ENCODE peak calls at places on chromosome 12, in nine cellular contexts. One of them, this sample, is unnamed.
A peak's percentile ranks its signal among the peaks of the same experiment; 100 is the strongest.

GRCh38 chr12:112973712-112974305 is 4.5 kb upstream of the OAS2 start:
- DNase-seq in amygdala: no peak
- DNase-seq in aorta: no peak
- DNase-seq in ureter: no peak
- DNase-seq in activated CD8-positive, alpha-beta memory T cell treated with anti-CD3 and anti-CD28 coated beads for 1 hour: no peak
- DNase-seq in epithelial cell of proximal tubule: no peak
- DNase-seq in A549: no peak
- DNase-seq in AG09309: no peak
- DNase-seq in thoracic aorta: no peak
- DNase-seq in this sample: no peak

GRCh38 chr12:50862316-50862715 is 19.6 kb downstream of the TMPRSS12 start:
- DNase-seq in thoracic aorta: no peak
- DNase-seq in aorta: no peak
- DNase-seq in AG09309: peak; percentile 5
- DNase-seq in amygdala: no peak
- DNase-seq in epithelial cell of proximal tubule: no peak
- DNase-seq in A549: peak; percentile 44
- DNase-seq in ureter: no peak
- DNase-seq in activated CD8-positive, alpha-beta memory T cell treated with anti-CD3 and anti-CD28 coated beads for 1 hour: no peak
- DNase-seq in this sample: no peak

GRCh38 chr12:97556201-97556824 is 93.7 kb downstream of the RMST start:
- DNase-seq in epithelial cell of proximal tubule: peak; percentile 71
- DNase-seq in activated CD8-positive, alpha-beta memory T cell treated with anti-CD3 and anti-CD28 coated beads for 1 hour: no peak
- DNase-seq in A549: no peak
- DNase-seq in aorta: no peak
- DNase-seq in AG09309: no peak
- DNase-seq in thoracic aorta: no peak
- DNase-seq in ureter: no peak
- DNase-seq in amygdala: no peak
- DNase-seq in this sample: no peak

GRCh38 chr12:52975820-52976573 is 27.1 kb downstream of the KRT18 start:
- DNase-seq in activated CD8-positive, alpha-beta memory T cell treated with anti-CD3 and anti-CD28 coated beads for 1 hour: no peak
- DNase-seq in thoracic aorta: no peak
- DNase-seq in aorta: no peak
- DNase-seq in A549: no peak
- DNase-seq in ureter: no peak
- DNase-seq in amygdala: no peak
- DNase-seq in epithelial cell of proximal tubule: no peak
- DNase-seq in AG09309: no peak
- DNase-seq in this sample: no peak

GRCh38 chr12:129589503-129589902 is 314.3 kb downstream of the TMEM132D start:
- DNase-seq in epithelial cell of proximal tubule: no peak
- DNase-seq in thoracic aorta: no peak
- DNase-seq in ureter: no peak
- DNase-seq in A549: no peak
- DNase-seq in aorta: no peak
- DNase-seq in AG09309: no peak
- DNase-seq in activated CD8-positive, alpha-beta memory T cell treated with anti-CD3 and anti-CD28 coated beads for 1 hour: no peak
- DNase-seq in amygdala: no peak
- DNase-seq in this sample: no peak

GRCh38 chr12:117919479-117919878 is 49.3 kb downstream of the KSR2 start:
- DNase-seq in thoracic aorta: no peak
- DNase-seq in activated CD8-positive, alpha-beta memory T cell treated with anti-CD3 and anti-CD28 coated beads for 1 hour: no peak
- DNase-seq in A549: no peak
- DNase-seq in epithelial cell of proximal tubule: no peak
- DNase-seq in amygdala: no peak
- DNase-seq in AG09309: no peak
- DNase-seq in ureter: no peak
- DNase-seq in aorta: no peak
- DNase-seq in this sample: no peak

GRCh38 chr12:6774557-6775062 is 2.3 kb downstream of the LAG3 start:
- DNase-seq in activated CD8-positive, alpha-beta memory T cell treated with anti-CD3 and anti-CD28 coated beads for 1 hour: no peak
- DNase-seq in thoracic aorta: no peak
- DNase-seq in A549: no peak
- DNase-seq in epithelial cell of proximal tubule: no peak
- DNase-seq in AG09309: no peak
- DNase-seq in ureter: no peak
- DNase-seq in amygdala: no peak
- DNase-seq in aorta: no peak
- DNase-seq in this sample: no peak

GRCh38 chr12:64813733-64814132 is 10.7 kb upstream of the TBC1D30 start:
- DNase-seq in amygdala: no peak
- DNase-seq in A549: no peak
- DNase-seq in ureter: no peak
- DNase-seq in thoracic aorta: no peak
- DNase-seq in aorta: no peak
- DNase-seq in AG09309: no peak
- DNase-seq in epithelial cell of proximal tubule: no peak
- DNase-seq in activated CD8-positive, alpha-beta memory T cell treated with anti-CD3 and anti-CD28 coated beads for 1 hour: no peak
- DNase-seq in this sample: no peak

GRCh38 chr12:108133482-108133881 is 4.4 kb downstream of the WSCD2 start:
- DNase-seq in ureter: no peak
- DNase-seq in activated CD8-positive, alpha-beta memory T cell treated with anti-CD3 and anti-CD28 coated beads for 1 hour: no peak
- DNase-seq in aorta: no peak
- DNase-seq in A549: no peak
- DNase-seq in epithelial cell of proximal tubule: no peak
- DNase-seq in AG09309: no peak
- DNase-seq in thoracic aorta: no peak
- DNase-seq in amygdala: no peak
- DNase-seq in this sample: no peak

GRCh38 chr12:5830121-5830520 is 114.9 kb downstream of the ANO2 start:
- DNase-seq in activated CD8-positive, alpha-beta memory T cell treated with anti-CD3 and anti-CD28 coated beads for 1 hour: no peak
- DNase-seq in A549: no peak
- DNase-seq in aorta: no peak
- DNase-seq in AG09309: no peak
- DNase-seq in amygdala: no peak
- DNase-seq in thoracic aorta: no peak
- DNase-seq in ureter: no peak
- DNase-seq in epithelial cell of proximal tubule: no peak
- DNase-seq in this sample: no peak

GRCh38 chr12:132069336-132069985 is 74.7 kb downstream of the DDX51 start:
- DNase-seq in ureter: no peak
- DNase-seq in epithelial cell of proximal tubule: no peak
- DNase-seq in activated CD8-positive, alpha-beta memory T cell treated with anti-CD3 and anti-CD28 coated beads for 1 hour: no peak
- DNase-seq in aorta: no peak
- DNase-seq in AG09309: no peak
- DNase-seq in amygdala: no peak
- DNase-seq in A549: no peak
- DNase-seq in thoracic aorta: no peak
- DNase-seq in this sample: no peak

GRCh38 chr12:115422845-115423545 is 739.0 kb upstream of the TBX3 start:
- DNase-seq in A549: no peak
- DNase-seq in ureter: no peak
- DNase-seq in thoracic aorta: no peak
- DNase-seq in epithelial cell of proximal tubule: no peak
- DNase-seq in AG09309: no peak
- DNase-seq in aorta: no peak
- DNase-seq in activated CD8-positive, alpha-beta memory T cell treated with anti-CD3 and anti-CD28 coated beads for 1 hour: no peak
- DNase-seq in amygdala: no peak
- DNase-seq in this sample: no peak

GRCh38 chr12:7229741-7230140 is 40.3 kb downstream of the PEX5 start:
- DNase-seq in A549: no peak
- DNase-seq in activated CD8-positive, alpha-beta memory T cell treated with anti-CD3 and anti-CD28 coated beads for 1 hour: no peak
- DNase-seq in amygdala: no peak
- DNase-seq in AG09309: no peak
- DNase-seq in epithelial cell of proximal tubule: no peak
- DNase-seq in thoracic aorta: no peak
- DNase-seq in aorta: no peak
- DNase-seq in ureter: no peak
- DNase-seq in this sample: no peak

GRCh38 chr12:57452181-57452936 is 2.7 kb upstream of the INHBE start:
- DNase-seq in epithelial cell of proximal tubule: no peak
- DNase-seq in ureter: no peak
- DNase-seq in A549: no peak
- DNase-seq in activated CD8-positive, alpha-beta memory T cell treated with anti-CD3 and anti-CD28 coated beads for 1 hour: no peak
- DNase-seq in AG09309: peak; percentile 87
- DNase-seq in aorta: peak; percentile 70
- DNase-seq in amygdala: no peak
- DNase-seq in thoracic aorta: no peak
- DNase-seq in this sample: no peak

GRCh38 chr12:24561882-24562760 is 386.8 kb downstream of the BCAT1 start:
- DNase-seq in activated CD8-positive, alpha-beta memory T cell treated with anti-CD3 and anti-CD28 coated beads for 1 hour: no peak
- DNase-seq in thoracic aorta: no peak
- DNase-seq in AG09309: no peak
- DNase-seq in A549: peak; percentile 17
- DNase-seq in epithelial cell of proximal tubule: no peak
- DNase-seq in aorta: peak; percentile 85
- DNase-seq in amygdala: no peak
- DNase-seq in ureter: peak; percentile 65
- DNase-seq in this sample: peak; percentile 38

GRCh38 chr12:53676715-53677611 is 1.1 kb upstream of the ATP5MC2 start:
- DNase-seq in ureter: no peak
- DNase-seq in thoracic aorta: no peak
- DNase-seq in AG09309: no peak
- DNase-seq in activated CD8-positive, alpha-beta memory T cell treated with anti-CD3 and anti-CD28 coated beads for 1 hour: no peak
- DNase-seq in aorta: peak; percentile 65
- DNase-seq in amygdala: peak; percentile 68
- DNase-seq in epithelial cell of proximal tubule: no peak
- DNase-seq in A549: no peak
- DNase-seq in this sample: no peak

GRCh38 chr12:30138483-30138882 is 354.7 kb upstream of the TMTC1 start:
- DNase-seq in A549: no peak
- DNase-seq in epithelial cell of proximal tubule: no peak
- DNase-seq in AG09309: no peak
- DNase-seq in ureter: no peak
- DNase-seq in activated CD8-positive, alpha-beta memory T cell treated with anti-CD3 and anti-CD28 coated beads for 1 hour: no peak
- DNase-seq in aorta: no peak
- DNase-seq in thoracic aorta: no peak
- DNase-seq in amygdala: no peak
- DNase-seq in this sample: no peak

GRCh38 chr12:65594373-65594772 is 229.9 kb upstream of the HMGA2 start:
- DNase-seq in AG09309: no peak
- DNase-seq in activated CD8-positive, alpha-beta memory T cell treated with anti-CD3 and anti-CD28 coated beads for 1 hour: no peak
- DNase-seq in epithelial cell of proximal tubule: no peak
- DNase-seq in amygdala: no peak
- DNase-seq in A549: no peak
- DNase-seq in thoracic aorta: no peak
- DNase-seq in aorta: no peak
- DNase-seq in ureter: no peak
- DNase-seq in this sample: no peak

GRCh38 chr12:29750131-29750927 is 33.4 kb downstream of the TMTC1 start:
- DNase-seq in thoracic aorta: no peak
- DNase-seq in amygdala: no peak
- DNase-seq in aorta: no peak
- DNase-seq in ureter: no peak
- DNase-seq in epithelial cell of proximal tubule: no peak
- DNase-seq in activated CD8-positive, alpha-beta memory T cell treated with anti-CD3 and anti-CD28 coated beads for 1 hour: no peak
- DNase-seq in A549: no peak
- DNase-seq in AG09309: no peak
- DNase-seq in this sample: no peak

GRCh38 chr12:15721716-15722115 is 67.5 kb downstream of the EPS8 start:
- DNase-seq in AG09309: no peak
- DNase-seq in activated CD8-positive, alpha-beta memory T cell treated with anti-CD3 and anti-CD28 coated beads for 1 hour: no peak
- DNase-seq in A549: no peak
- DNase-seq in thoracic aorta: no peak
- DNase-seq in ureter: no peak
- DNase-seq in aorta: no peak
- DNase-seq in epithelial cell of proximal tubule: no peak
- DNase-seq in amygdala: no peak
- DNase-seq in this sample: no peak

GRCh38 chr12:131673519-131674265 is 37.2 kb upstream of the SFSWAP start:
- DNase-seq in ureter: no peak
- DNase-seq in aorta: peak; percentile 8
- DNase-seq in epithelial cell of proximal tubule: no peak
- DNase-seq in amygdala: no peak
- DNase-seq in AG09309: no peak
- DNase-seq in thoracic aorta: no peak
- DNase-seq in activated CD8-positive, alpha-beta memory T cell treated with anti-CD3 and anti-CD28 coated beads for 1 hour: no peak
- DNase-seq in A549: no peak
- DNase-seq in this sample: no peak

GRCh38 chr12:101074940-101075680 is 134.9 kb downstream of the SLC5A8 start:
- DNase-seq in epithelial cell of proximal tubule: no peak
- DNase-seq in A549: no peak
- DNase-seq in aorta: no peak
- DNase-seq in amygdala: no peak
- DNase-seq in activated CD8-positive, alpha-beta memory T cell treated with anti-CD3 and anti-CD28 coated beads for 1 hour: no peak
- DNase-seq in thoracic aorta: no peak
- DNase-seq in AG09309: no peak
- DNase-seq in ureter: no peak
- DNase-seq in this sample: no peak

GRCh38 chr12:80821513-80822000 is 104.8 kb downstream of the MYF5 start:
- DNase-seq in epithelial cell of proximal tubule: no peak
- DNase-seq in amygdala: no peak
- DNase-seq in A549: no peak
- DNase-seq in ureter: no peak
- DNase-seq in aorta: no peak
- DNase-seq in AG09309: no peak
- DNase-seq in activated CD8-positive, alpha-beta memory T cell treated with anti-CD3 and anti-CD28 coated beads for 1 hour: no peak
- DNase-seq in thoracic aorta: no peak
- DNase-seq in this sample: no peak

GRCh38 chr12:6167327-6168280 is 32.6 kb upstream of the CD9 start:
- DNase-seq in thoracic aorta: peak; percentile 74
- DNase-seq in AG09309: peak; percentile 89
- DNase-seq in epithelial cell of proximal tubule: peak; percentile 69
- DNase-seq in aorta: peak; percentile 90
- DNase-seq in ureter: no peak
- DNase-seq in amygdala: no peak
- DNase-seq in A549: peak; percentile 44
- DNase-seq in activated CD8-positive, alpha-beta memory T cell treated with anti-CD3 and anti-CD28 coated beads for 1 hour: peak; percentile 28
- DNase-seq in this sample: peak; percentile 33

GRCh38 chr12:28710882-28711281 is 438.2 kb upstream of the FAR2 start:
- DNase-seq in A549: no peak
- DNase-seq in AG09309: peak; percentile 80
- DNase-seq in aorta: no peak
- DNase-seq in amygdala: no peak
- DNase-seq in activated CD8-positive, alpha-beta memory T cell treated with anti-CD3 and anti-CD28 coated beads for 1 hour: no peak
- DNase-seq in ureter: no peak
- DNase-seq in epithelial cell of proximal tubule: peak; percentile 39
- DNase-seq in thoracic aorta: no peak
- DNase-seq in this sample: no peak

GRCh38 chr12:124094733-124095132 is 121.7 kb downstream of the ZNF664 start:
- DNase-seq in thoracic aorta: no peak
- DNase-seq in A549: no peak
- DNase-seq in activated CD8-positive, alpha-beta memory T cell treated with anti-CD3 and anti-CD28 coated beads for 1 hour: no peak
- DNase-seq in amygdala: no peak
- DNase-seq in epithelial cell of proximal tubule: no peak
- DNase-seq in AG09309: no peak
- DNase-seq in aorta: no peak
- DNase-seq in ureter: no peak
- DNase-seq in this sample: no peak

GRCh38 chr12:2551097-2551496 is 243.7 kb upstream of the FKBP4 start:
- DNase-seq in AG09309: no peak
- DNase-seq in epithelial cell of proximal tubule: no peak
- DNase-seq in thoracic aorta: no peak
- DNase-seq in aorta: no peak
- DNase-seq in activated CD8-positive, alpha-beta memory T cell treated with anti-CD3 and anti-CD28 coated beads for 1 hour: no peak
- DNase-seq in ureter: no peak
- DNase-seq in A549: no peak
- DNase-seq in amygdala: no peak
- DNase-seq in this sample: no peak

GRCh38 chr12:121137512-121137911 is 4.8 kb downstream of the P2RX7 start:
- DNase-seq in thoracic aorta: no peak
- DNase-seq in epithelial cell of proximal tubule: no peak
- DNase-seq in aorta: no peak
- DNase-seq in amygdala: no peak
- DNase-seq in A549: no peak
- DNase-seq in AG09309: no peak
- DNase-seq in ureter: no peak
- DNase-seq in activated CD8-positive, alpha-beta memory T cell treated with anti-CD3 and anti-CD28 coated beads for 1 hour: no peak
- DNase-seq in this sample: no peak

GRCh38 chr12:104505095-104505819 is 48.5 kb downstream of the CHST11 start:
- DNase-seq in activated CD8-positive, alpha-beta memory T cell treated with anti-CD3 and anti-CD28 coated beads for 1 hour: no peak
- DNase-seq in ureter: no peak
- DNase-seq in thoracic aorta: no peak
- DNase-seq in epithelial cell of proximal tubule: no peak
- DNase-seq in A549: no peak
- DNase-seq in AG09309: no peak
- DNase-seq in amygdala: no peak
- DNase-seq in aorta: no peak
- DNase-seq in this sample: peak; percentile 50

GRCh38 chr12:116015525-116015924 is 262.0 kb downstream of the MED13L start:
- DNase-seq in epithelial cell of proximal tubule: no peak
- DNase-seq in activated CD8-positive, alpha-beta memory T cell treated with anti-CD3 and anti-CD28 coated beads for 1 hour: no peak
- DNase-seq in aorta: no peak
- DNase-seq in thoracic aorta: no peak
- DNase-seq in amygdala: no peak
- DNase-seq in A549: peak; percentile 23
- DNase-seq in AG09309: no peak
- DNase-seq in ureter: no peak
- DNase-seq in this sample: no peak

GRCh38 chr12:4444031-4444430 is 1.6 kb downstream of the FGF6 start:
- DNase-seq in epithelial cell of proximal tubule: no peak
- DNase-seq in thoracic aorta: no peak
- DNase-seq in amygdala: no peak
- DNase-seq in ureter: no peak
- DNase-seq in activated CD8-positive, alpha-beta memory T cell treated with anti-CD3 and anti-CD28 coated beads for 1 hour: no peak
- DNase-seq in aorta: no peak
- DNase-seq in AG09309: no peak
- DNase-seq in A549: no peak
- DNase-seq in this sample: no peak